ENCODE peak calls at places on chromosomes 12 and 14, in six cellular contexts. Y is CD4-positive, CD25-positive, alpha-beta regulatory T cell; G is aorta; V is heart right ventricle; L is IMR-90; R is pancreas. E is an unnamed sample.

GRCh38 chr14:89351958-89352404 is 65.1 kb downstream of the FOXN3 start:
- DNase-seq in Y (no peak), G (no peak), V (no peak), L (no peak), R (no peak), E (no peak)

GRCh38 chr14:105447651-105448640 is 26.7 kb upstream of the CRIP2 start:
- DNase-seq in Y (no peak), G (no peak), V (no peak), L (no peak), R (no peak), E (no peak)

GRCh38 chr12:55743131-55743921 is 404 bp downstream of the GDF11 start:
- DNase-seq in Y (peak; percentile 71), G (peak; percentile 77), V (no peak), L (peak; percentile 68), R (peak; percentile 76), E (peak; percentile 67)

GRCh38 chr12:26195641-26196423 is 459 bp downstream of the SSPN start:
- DNase-seq in Y (no peak), G (peak; percentile 78), V (peak; percentile 51), L (peak; percentile 31), R (peak; percentile 77), E (no peak)

GRCh38 chr12:44616385-44616784 is 259.7 kb downstream of the NELL2 start:
- DNase-seq in Y (no peak), G (no peak), V (no peak), L (peak; percentile 18), R (no peak), E (no peak)

GRCh38 chr14:22039938-22040780 is 366.5 kb upstream of the OR4E1 start:
- DNase-seq in Y (peak; percentile 66), G (no peak), V (no peak), L (no peak), R (no peak), E (peak; percentile 44)

GRCh38 chr12:132189378-132190011 is 45.2 kb downstream of the NOC4L start:
- DNase-seq in Y (peak; percentile 98), G (peak; percentile 97), V (peak; percentile 82), L (peak; percentile 76), R (peak; percentile 90), E (peak; percentile 95)

GRCh38 chr14:30143617-30144016 is 216.0 kb upstream of the PRKD1 start:
- DNase-seq in Y (no peak), G (no peak), V (no peak), L (peak; percentile 62), R (no peak), E (no peak)

GRCh38 chr12:79381246-79382208 is 309.2 kb downstream of the PAWR start:
- DNase-seq in Y (no peak), G (no peak), V (no peak), L (no peak), R (no peak), E (no peak)

GRCh38 chr14:23005861-23006534 is 3.9 kb downstream of the C14orf93 start:
- DNase-seq in Y (no peak), G (no peak), V (no peak), L (peak; percentile 40), R (no peak), E (no peak)

GRCh38 chr12:13816394-13816793 is 165.0 kb downstream of the GRIN2B start:
- DNase-seq in Y (no peak), G (no peak), V (no peak), L (no peak), R (no peak), E (no peak)

GRCh38 chr14:95204705-95205104 is 47.4 kb upstream of the DICER1 start:
- DNase-seq in Y (no peak), G (no peak), V (no peak), L (no peak), R (no peak), E (no peak)

GRCh38 chr12:118850244-118850825 is 131.0 kb upstream of the SRRM4 start:
- DNase-seq in Y (peak; percentile 6), G (no peak), V (no peak), L (no peak), R (no peak), E (no peak)

GRCh38 chr12:112314981-112315380 is 67.2 kb downstream of the HECTD4 start:
- DNase-seq in Y (no peak), G (no peak), V (no peak), L (peak; percentile 68), R (no peak), E (no peak)

GRCh38 chr14:35875296-35875695 is 49.2 kb downstream of the BRMS1L start:
- DNase-seq in Y (no peak), G (no peak), V (no peak), L (peak; percentile 24), R (no peak), E (no peak)

GRCh38 chr12:106760184-106760531 is 14.3 kb upstream of the RIC8B start:
- DNase-seq in Y (peak; percentile 89), G (peak; percentile 49), V (no peak), L (peak; percentile 15), R (no peak), E (peak; percentile 38)

GRCh38 chr12:49947593-49948226 is 2.8 kb upstream of the AQP2 start:
- DNase-seq in Y (no peak), G (no peak), V (no peak), L (no peak), R (no peak), E (no peak)
- H3K27ac ChIP-seq in Y (no peak overlapping the region), G (no peak overlapping the region), V (no peak overlapping the region), L (no peak overlapping the region), R (no peak overlapping the region), E (no peak overlapping the region)

GRCh38 chr12:108306506-108306905 is 32.6 kb downstream of the CMKLR1 start:
- DNase-seq in Y (no peak), G (no peak), V (no peak), L (no peak), R (no peak), E (no peak)
- H3K27me3 ChIP-seq in Y (no peaks in the 10 kb centered on the region), G (no peaks in the 10 kb centered on the region), V (no peaks in the 10 kb centered on the region), L (no peaks in the 10 kb centered on the region), R (no peaks in the 10 kb centered on the region), E (no peaks in the 10 kb centered on the region)

DNA sequence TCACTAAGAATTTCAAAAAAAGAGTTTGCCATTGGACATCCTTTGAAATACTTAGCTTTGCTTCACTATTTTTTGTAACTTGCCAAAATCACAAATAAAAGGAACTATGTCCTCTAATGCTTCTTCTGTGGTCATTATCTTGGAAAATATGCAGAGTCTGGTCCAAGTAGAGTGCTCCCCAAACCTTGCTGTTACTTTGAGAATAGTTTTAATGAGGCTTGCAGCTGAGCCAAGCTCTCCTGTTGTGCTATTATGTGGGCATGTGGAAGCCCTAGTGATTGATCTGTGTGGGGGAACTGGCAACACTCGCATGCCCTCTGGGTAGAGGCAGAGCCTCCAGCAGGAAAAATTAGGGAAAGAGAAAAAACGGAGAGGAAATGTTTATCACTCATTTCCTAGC is 473.1 kb downstream of the EGLN3 start:
- DNase-seq in Y (no peak), G (no peak), V (no peak), L (no peak), R (no peak), E (no peak)
- H3K4me3 ChIP-seq in Y (no peak overlapping the region), G (no peak overlapping the region), V (no peak overlapping the region), L (no peak overlapping the region), R (no peak overlapping the region), E (no peak overlapping the region)

GRCh38 chr14:99234366-99234765 is 37.6 kb downstream of the BCL11B start:
- DNase-seq in Y (no peak), G (no peak), V (no peak), L (no peak), R (no peak), E (no peak)

GRCh38 chr14:99233222-99234035 is 38.6 kb downstream of the BCL11B start:
- DNase-seq in Y (peak; percentile 66), G (no peak), V (no peak), L (no peak), R (no peak), E (no peak)

GRCh38 chr14:99236386-99237133 is 35.4 kb downstream of the BCL11B start:
- DNase-seq in Y (peak; percentile 51), G (no peak), V (no peak), L (no peak), R (no peak), E (no peak)

GRCh38 chr14:99235578-99235977 is 36.4 kb downstream of the BCL11B start:
- DNase-seq in Y (no peak), G (no peak), V (no peak), L (no peak), R (no peak), E (peak; percentile 60)

GRCh38 chr14:99234982-99235491 is 37.0 kb downstream of the BCL11B start:
- DNase-seq in Y (peak; percentile 73), G (no peak), V (no peak), L (no peak), R (no peak), E (peak; percentile 61)
- H3K27ac ChIP-seq in Y (peak overlapping the region; percentile 99), G (no peak overlapping the region), V (no peak overlapping the region), L (no peak overlapping the region), R (no peak overlapping the region), E (peak overlapping the region; percentile 98)

DNA sequence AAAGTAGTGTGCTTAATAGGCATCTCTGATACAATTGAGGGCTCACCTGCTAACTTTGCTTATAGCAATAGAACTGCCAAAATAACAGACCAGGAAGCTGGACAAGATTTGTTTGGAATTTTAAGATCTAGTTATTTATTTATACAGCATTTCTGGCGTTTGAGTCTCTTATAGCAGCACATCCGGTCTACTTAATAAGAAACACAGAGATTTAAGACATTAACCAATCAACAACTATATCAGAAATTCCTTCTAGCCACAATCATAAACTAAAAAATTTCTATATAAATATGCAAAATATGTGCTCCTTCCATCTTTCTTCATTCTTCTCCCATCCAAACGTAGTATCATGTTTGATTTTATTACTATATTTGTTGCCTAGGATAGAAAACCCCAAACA is 2.6 kb downstream of the RTN1 start:
- DNase-seq in Y (no peak), G (no peak), V (no peak), L (no peak), R (no peak), E (no peak)
- H3K27me3 ChIP-seq in Y (peaks cover 25% of the 10 kb centered on the region), G (no peaks in the 10 kb centered on the region), V (peaks cover 59% of the 10 kb centered on the region), L (peaks cover 24% of the 10 kb centered on the region), R (no peaks in the 10 kb centered on the region), E (peaks cover 8% of the 10 kb centered on the region)

GRCh38 chr14:53948181-53948884 is 8.3 kb downstream of the BMP4 start:
- DNase-seq in Y (no peak), G (no peak), V (no peak), L (no peak), R (no peak), E (no peak)
- H3K4me3 ChIP-seq in Y (no peak overlapping the region), G (no peak overlapping the region), V (no peak overlapping the region), L (no peak overlapping the region), R (no peak overlapping the region), E (no peak overlapping the region)

GRCh38 chr12:114328292-114328691 is 77.7 kb downstream of the TBX5 start:
- DNase-seq in Y (no peak), G (no peak), V (no peak), L (no peak), R (no peak), E (no peak)
- H3K27ac ChIP-seq in Y (no peak overlapping the region), G (no peak overlapping the region), V (no peak overlapping the region), L (no peak overlapping the region), R (no peak overlapping the region), E (no peak overlapping the region)

GRCh38 chr12:122205590-122205925 is 2.0 kb downstream of the B3GNT4 start:
- DNase-seq in Y (no peak), G (no peak), V (no peak), L (no peak), R (no peak), E (no peak)

GRCh38 chr12:122206111-122206881 is 2.8 kb downstream of the B3GNT4 start:
- DNase-seq in Y (no peak), G (no peak), V (no peak), L (no peak), R (no peak), E (no peak)

GRCh38 chr12:122203301-122203967 is at the start of gene B3GNT4:
- DNase-seq in Y (peak; percentile 48), G (peak; percentile 63), V (peak; percentile 24), L (peak; percentile 26), R (peak; percentile 82), E (peak; percentile 73)

GRCh38 chr12:122203968-122204828 is 689 bp downstream of the B3GNT4 start:
- DNase-seq in Y (no peak), G (no peak), V (no peak), L (no peak), R (peak; percentile 63), E (no peak)

GRCh38 chr12:122204829-122205589 is 1.5 kb downstream of the B3GNT4 start:
- DNase-seq in Y (no peak), G (no peak), V (no peak), L (no peak), R (peak; percentile 34), E (peak; percentile 7)
- H3K27me3 ChIP-seq in Y (peaks cover 4% of the 10 kb centered on the region), G (no peaks in the 10 kb centered on the region), V (peaks cover 51% of the 10 kb centered on the region), L (peaks cover 22% of the 10 kb centered on the region), R (no peaks in the 10 kb centered on the region), E (no peaks in the 10 kb centered on the region)